ENCODE peak calls at places on chromosomes 16 and 17, in seven cellular contexts. E, L, K, R, F, Y and X are unnamed samples.
A peak's percentile ranks its signal among the peaks of the same experiment; 100 is the strongest.

GRCh38 chr16:12124742-12125141 is 148.2 kb downstream of the SNX29 start:
- DNase-seq in E (no peak), L (no peak), K (no peak), R (no peak), F (no peak), Y (no peak), X (no peak)

GRCh38 chr16:68079616-68080344 is 5.4 kb upstream of the NFATC3 start:
- DNase-seq in E (no peak), L (no peak), K (no peak), R (no peak), F (no peak), Y (no peak), X (no peak)

GRCh38 chr17:28199115-28199514 is 119.9 kb upstream of the TMEM97 start:
- DNase-seq in E (no peak), L (no peak), K (no peak), R (no peak), F (no peak), Y (no peak), X (no peak)

GRCh38 chr17:41816637-41817320 is 4.0 kb downstream of the FKBP10 start:
- DNase-seq in E (no peak), L (no peak), K (no peak), R (no peak), F (no peak), Y (no peak), X (no peak)

GRCh38 chr17:37273419-37274051 is 102.2 kb upstream of the C17orf78 start:
- DNase-seq in E (peak; percentile 7), L (no peak), K (no peak), R (peak; percentile 64), F (peak; percentile 46), Y (no peak), X (no peak)

GRCh38 chr17:45308016-45308365 is 8.8 kb downstream of the MAP3K14 start:
- DNase-seq in E (no peak), L (no peak), K (no peak), R (no peak), F (no peak), Y (no peak), X (no peak)

GRCh38 chr17:40547079-40547784 is 18.0 kb downstream of the CCR7 start:
- DNase-seq in E (no peak), L (no peak), K (peak; percentile 71), R (peak; percentile 34), F (no peak), Y (no peak), X (peak; percentile 12)

GRCh38 chr17:44314869-44315661 is 6.7 kb downstream of the RUNDC3A start:
- DNase-seq in E (no peak), L (peak; percentile 58), K (no peak), R (peak; percentile 73), F (peak; percentile 51), Y (no peak), X (no peak)

GRCh38 chr17:28745052-28745776 is 1.4 kb downstream of the TRAF4 start:
- DNase-seq in E (no peak), L (no peak), K (peak; percentile 55), R (peak; percentile 86), F (peak; percentile 69), Y (peak; percentile 37), X (peak; percentile 84)

GRCh38 chr16:15605869-15606520 is 37.0 kb downstream of the MARF1 start:
- DNase-seq in E (no peak), L (no peak), K (no peak), R (no peak), F (no peak), Y (no peak), X (no peak)

GRCh38 chr16:85965125-85965524 is 66.2 kb downstream of the IRF8 start:
- DNase-seq in E (no peak), L (no peak), K (no peak), R (no peak), F (no peak), Y (no peak), X (no peak)

GRCh38 chr16:84367750-84368320 is 503 bp upstream of the ATP2C2 start:
- DNase-seq in E (no peak), L (no peak), K (no peak), R (no peak), F (no peak), Y (no peak), X (no peak)

GRCh38 chr16:90002759-90003158 is 16.5 kb downstream of the DBNDD1 start:
- DNase-seq in E (no peak), L (no peak), K (no peak), R (no peak), F (no peak), Y (no peak), X (no peak)

GRCh38 chr17:9644910-9645751 is at the start of gene USP43:
- DNase-seq in E (peak; percentile 55), L (peak; percentile 33), K (peak; percentile 29), R (peak; percentile 76), F (peak; percentile 25), Y (peak; percentile 35), X (peak; percentile 68)

GRCh38 chr17:56891751-56892150 is 22.1 kb downstream of the TRIM25 start:
- DNase-seq in E (no peak), L (no peak), K (peak; percentile 43), R (peak; percentile 39), F (peak; percentile 14), Y (no peak), X (no peak)

GRCh38 chr16:85634747-85635544 is 21.8 kb downstream of the GSE1 start:
- DNase-seq in E (no peak), L (no peak), K (no peak), R (no peak), F (no peak), Y (no peak), X (no peak)

GRCh38 chr17:80256034-80256350 is 4.7 kb upstream of the RNF213 start:
- DNase-seq in E (no peak), L (no peak), K (no peak), R (no peak), F (no peak), Y (no peak), X (peak; percentile 81)

GRCh38 chr16:86952769-86953168 is 364.4 kb downstream of the C16orf95 start:
- DNase-seq in E (peak; percentile 59), L (no peak), K (no peak), R (no peak), F (peak; percentile 69), Y (peak; percentile 54), X (no peak)

GRCh38 chr17:41919165-41919817 is 540 bp upstream of the ACLY start:
- DNase-seq in E (peak; percentile 43), L (no peak), K (no peak), R (peak; percentile 81), F (no peak), Y (peak; percentile 11), X (no peak)

GRCh38 chr17:44636562-44636961 is 19.7 kb upstream of the MEIOC start:
- DNase-seq in E (peak; percentile 28), L (no peak), K (no peak), R (no peak), F (peak; percentile 67), Y (peak; percentile 38), X (peak; percentile 56)

GRCh38 chr16:79970551-79971236 is 370.2 kb upstream of the MAF start:
- DNase-seq in E (no peak), L (no peak), K (no peak), R (no peak), F (no peak), Y (peak; percentile 48), X (no peak)

GRCh38 chr17:14744716-14745115 is 443.8 kb downstream of the HS3ST3B1 start:
- DNase-seq in E (no peak), L (no peak), K (no peak), R (no peak), F (peak; percentile 70), Y (no peak), X (no peak)

GRCh38 chr17:17496189-17497064 is at the start of gene RASD1:
- DNase-seq in E (peak; percentile 95), L (peak; percentile 97), K (peak; percentile 79), R (peak; percentile 87), F (peak; percentile 88), Y (peak; percentile 22), X (peak; percentile 85)

GRCh38 chr16:67162439-67163163 is 1.9 kb upstream of the HSF4 start:
- DNase-seq in E (peak; percentile 72), L (no peak), K (no peak), R (no peak), F (peak; percentile 36), Y (no peak), X (no peak)

GRCh38 chr16:51816929-51817328 is 665.9 kb upstream of the SALL1 start:
- DNase-seq in E (no peak), L (no peak), K (no peak), R (no peak), F (peak; percentile 6), Y (no peak), X (no peak)

GRCh38 chr16:10749680-10750035 is 6.0 kb downstream of the NUBP1 start:
- DNase-seq in E (no peak), L (no peak), K (no peak), R (no peak), F (peak; percentile 36), Y (peak; percentile 4), X (no peak)

GRCh38 chr17:67434061-67434525 is 57.0 kb downstream of the PITPNC1 start:
- DNase-seq in E (no peak), L (no peak), K (no peak), R (no peak), F (peak; percentile 30), Y (no peak), X (no peak)

GRCh38 chr17:82866521-82867214 is 26.8 kb upstream of the ZNF750 start:
- DNase-seq in E (peak; percentile 86), L (no peak), K (no peak), R (no peak), F (peak; percentile 84), Y (no peak), X (peak; percentile 47)